ENCODE peak calls at places on chromosomes 4 and X, in six cellular contexts. One of them, this sample, is unnamed.

GRCh38 chr4:71540749-71541269 is 202.0 kb downstream of the SLC4A4 start:
- DNase-seq in SJSA1: no peak
- DNase-seq in aorta: no peak
- DNase-seq in fibroblast of pulmonary artery: peak
- DNase-seq in lower leg skin: no peak
- DNase-seq in effector memory CD4-positive, alpha-beta T cell: no peak
- DNase-seq in this sample: no peak

GRCh38 chr4:176638992-176639391 is 153.7 kb downstream of the VEGFC start:
- DNase-seq in SJSA1: no peak
- DNase-seq in effector memory CD4-positive, alpha-beta T cell: no peak
- DNase-seq in aorta: no peak
- DNase-seq in lower leg skin: no peak
- DNase-seq in fibroblast of pulmonary artery: peak
- DNase-seq in this sample: no peak

GRCh38 chrX:11437642-11438379 is 144.6 kb downstream of the AMELX start:
- DNase-seq in fibroblast of pulmonary artery: peak
- DNase-seq in lower leg skin: peak
- DNase-seq in SJSA1: peak
- DNase-seq in effector memory CD4-positive, alpha-beta T cell: no peak
- DNase-seq in aorta: peak
- DNase-seq in this sample: peak

GRCh38 chr4:144903953-144904711 is 193.9 kb downstream of the ANAPC10 start:
- DNase-seq in SJSA1: no peak
- DNase-seq in aorta: no peak
- DNase-seq in lower leg skin: no peak
- DNase-seq in fibroblast of pulmonary artery: peak
- DNase-seq in effector memory CD4-positive, alpha-beta T cell: no peak
- DNase-seq in this sample: no peak

GRCh38 chr4:5638316-5638715 is 70.0 kb downstream of the EVC2 start:
- DNase-seq in fibroblast of pulmonary artery: peak
- DNase-seq in effector memory CD4-positive, alpha-beta T cell: no peak
- DNase-seq in SJSA1: no peak
- DNase-seq in aorta: no peak
- DNase-seq in lower leg skin: no peak
- DNase-seq in this sample: no peak

GRCh38 chr4:99645638-99646037 is 12.0 kb downstream of the C4orf54 start:
- DNase-seq in SJSA1: no peak
- DNase-seq in aorta: no peak
- DNase-seq in effector memory CD4-positive, alpha-beta T cell: no peak
- DNase-seq in fibroblast of pulmonary artery: no peak
- DNase-seq in lower leg skin: no peak
- DNase-seq in this sample: no peak

GRCh38 chr4:47553329-47554125 is 68.5 kb downstream of the ATP10D start:
- DNase-seq in SJSA1: no peak
- DNase-seq in fibroblast of pulmonary artery: no peak
- DNase-seq in aorta: no peak
- DNase-seq in lower leg skin: no peak
- DNase-seq in effector memory CD4-positive, alpha-beta T cell: no peak
- DNase-seq in this sample: no peak

GRCh38 chr4:38512840-38513239 is 151.2 kb upstream of the KLF3 start:
- DNase-seq in SJSA1: no peak
- DNase-seq in fibroblast of pulmonary artery: no peak
- DNase-seq in effector memory CD4-positive, alpha-beta T cell: no peak
- DNase-seq in lower leg skin: no peak
- DNase-seq in aorta: no peak
- DNase-seq in this sample: no peak

GRCh38 chr4:26870576-26871260 is 10.1 kb downstream of the STIM2 start:
- DNase-seq in lower leg skin: no peak
- DNase-seq in SJSA1: no peak
- DNase-seq in fibroblast of pulmonary artery: no peak
- DNase-seq in aorta: no peak
- DNase-seq in effector memory CD4-positive, alpha-beta T cell: no peak
- DNase-seq in this sample: no peak

GRCh38 chr4:89001647-89002518 is 55.1 kb downstream of the FAM13A start:
- DNase-seq in lower leg skin: no peak
- DNase-seq in aorta: no peak
- DNase-seq in effector memory CD4-positive, alpha-beta T cell: no peak
- DNase-seq in SJSA1: no peak
- DNase-seq in fibroblast of pulmonary artery: no peak
- DNase-seq in this sample: no peak

GRCh38 chr4:170047774-170048354 is 21.7 kb upstream of the MFAP3L start:
- DNase-seq in lower leg skin: peak
- DNase-seq in SJSA1: peak
- DNase-seq in aorta: no peak
- DNase-seq in effector memory CD4-positive, alpha-beta T cell: no peak
- DNase-seq in fibroblast of pulmonary artery: peak
- DNase-seq in this sample: peak

GRCh38 chr4:96383349-96383748 is 543.5 kb downstream of the PDHA2 start:
- DNase-seq in fibroblast of pulmonary artery: no peak
- DNase-seq in effector memory CD4-positive, alpha-beta T cell: no peak
- DNase-seq in SJSA1: no peak
- DNase-seq in lower leg skin: no peak
- DNase-seq in aorta: no peak
- DNase-seq in this sample: no peak

GRCh38 chrX:25019707-25020390 is 4.1 kb upstream of the ARX start:
- DNase-seq in aorta: no peak
- DNase-seq in lower leg skin: no peak
- DNase-seq in effector memory CD4-positive, alpha-beta T cell: no peak
- DNase-seq in fibroblast of pulmonary artery: no peak
- DNase-seq in SJSA1: no peak
- DNase-seq in this sample: no peak

GRCh38 chrX:135516376-135516775 is 4.1 kb upstream of the INTS6L start:
- DNase-seq in effector memory CD4-positive, alpha-beta T cell: no peak
- DNase-seq in aorta: no peak
- DNase-seq in SJSA1: no peak
- DNase-seq in lower leg skin: no peak
- DNase-seq in fibroblast of pulmonary artery: no peak
- DNase-seq in this sample: no peak

GRCh38 chr4:56142088-56142487 is 193.3 kb downstream of the CEP135 start:
- DNase-seq in fibroblast of pulmonary artery: no peak
- DNase-seq in lower leg skin: no peak
- DNase-seq in aorta: no peak
- DNase-seq in SJSA1: no peak
- DNase-seq in effector memory CD4-positive, alpha-beta T cell: no peak
- DNase-seq in this sample: no peak

GRCh38 chr4:149370002-149370401 is 445.6 kb downstream of the IQCM start:
- DNase-seq in lower leg skin: no peak
- DNase-seq in effector memory CD4-positive, alpha-beta T cell: no peak
- DNase-seq in SJSA1: no peak
- DNase-seq in fibroblast of pulmonary artery: no peak
- DNase-seq in aorta: no peak
- DNase-seq in this sample: no peak

GRCh38 chr4:15690020-15690809 is 8.6 kb downstream of the FAM200B start:
- DNase-seq in effector memory CD4-positive, alpha-beta T cell: no peak
- DNase-seq in SJSA1: peak
- DNase-seq in lower leg skin: no peak
- DNase-seq in fibroblast of pulmonary artery: peak
- DNase-seq in aorta: no peak
- DNase-seq in this sample: no peak

GRCh38 chrX:21730011-21730410 is 27.9 kb downstream of the SMPX start:
- DNase-seq in SJSA1: no peak
- DNase-seq in aorta: no peak
- DNase-seq in fibroblast of pulmonary artery: no peak
- DNase-seq in lower leg skin: no peak
- DNase-seq in effector memory CD4-positive, alpha-beta T cell: no peak
- DNase-seq in this sample: no peak

GRCh38 chrX:53074987-53075386 is 7.2 kb upstream of the TSPYL2 start:
- DNase-seq in effector memory CD4-positive, alpha-beta T cell: no peak
- DNase-seq in fibroblast of pulmonary artery: no peak
- DNase-seq in SJSA1: no peak
- DNase-seq in lower leg skin: no peak
- DNase-seq in aorta: no peak
- DNase-seq in this sample: no peak

GRCh38 chrX:53071064-53071463 is 11.1 kb upstream of the TSPYL2 start:
- DNase-seq in aorta: no peak
- DNase-seq in fibroblast of pulmonary artery: no peak
- DNase-seq in lower leg skin: no peak
- DNase-seq in SJSA1: no peak
- DNase-seq in effector memory CD4-positive, alpha-beta T cell: no peak
- DNase-seq in this sample: no peak

GRCh38 chrX:53071604-53072417 is 10.4 kb upstream of the TSPYL2 start:
- DNase-seq in fibroblast of pulmonary artery: peak
- DNase-seq in lower leg skin: peak
- DNase-seq in SJSA1: peak
- DNase-seq in aorta: peak
- DNase-seq in effector memory CD4-positive, alpha-beta T cell: peak
- DNase-seq in this sample: peak

GRCh38 chrX:53073115-53073581 is 9.0 kb upstream of the TSPYL2 start:
- DNase-seq in lower leg skin: no peak
- DNase-seq in fibroblast of pulmonary artery: no peak
- DNase-seq in SJSA1: no peak
- DNase-seq in aorta: no peak
- DNase-seq in effector memory CD4-positive, alpha-beta T cell: no peak
- DNase-seq in this sample: no peak

DNA sequence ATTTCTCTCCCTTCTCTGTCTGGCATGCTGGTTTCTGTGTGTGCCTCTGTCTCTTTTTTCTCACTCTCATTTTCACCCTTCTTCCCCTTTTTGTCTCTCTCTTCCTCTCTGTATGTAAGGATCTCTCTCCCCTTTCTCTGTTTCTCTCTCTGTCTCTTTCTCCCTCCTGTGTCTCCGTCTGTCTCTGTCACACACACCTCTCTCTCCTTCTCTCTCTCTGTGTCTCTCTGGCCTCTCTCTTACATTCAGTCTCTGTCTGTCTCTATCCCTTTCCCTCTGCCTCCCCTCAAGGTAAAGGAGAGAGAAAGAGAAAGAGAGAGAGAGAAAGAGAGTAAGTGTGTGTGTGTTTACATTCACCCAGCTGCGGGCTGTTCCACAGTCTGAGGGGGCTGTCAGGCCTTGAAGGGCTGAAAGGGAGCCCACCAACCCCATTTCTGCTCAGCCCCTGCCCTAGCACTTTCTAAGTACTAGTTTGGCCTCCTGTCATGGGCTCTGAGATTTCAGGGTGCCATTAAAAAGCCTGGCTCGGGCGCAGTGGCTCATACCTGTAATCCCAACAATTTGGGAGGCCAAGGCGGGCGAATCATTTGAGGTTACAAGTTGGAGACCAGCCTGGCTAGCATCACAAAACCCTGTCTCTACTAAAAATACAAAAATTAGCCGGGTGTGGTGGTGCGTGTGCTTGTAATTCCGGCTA is 9.6 kb upstream of the TSPYL2 start:
- DNase-seq in aorta: no peak
- DNase-seq in lower leg skin: no peak
- DNase-seq in SJSA1: no peak
- DNase-seq in effector memory CD4-positive, alpha-beta T cell: no peak
- DNase-seq in fibroblast of pulmonary artery: no peak
- DNase-seq in this sample: no peak
- H3K4me3 ChIP-seq in aorta: no peak
- H3K4me3 ChIP-seq in lower leg skin: no peak
- H3K4me3 ChIP-seq in SJSA1: no peak
- H3K4me3 ChIP-seq in effector memory CD4-positive, alpha-beta T cell: no peak
- H3K4me3 ChIP-seq in fibroblast of pulmonary artery: no peak
- H3K4me3 ChIP-seq in this sample: peak

DNA sequence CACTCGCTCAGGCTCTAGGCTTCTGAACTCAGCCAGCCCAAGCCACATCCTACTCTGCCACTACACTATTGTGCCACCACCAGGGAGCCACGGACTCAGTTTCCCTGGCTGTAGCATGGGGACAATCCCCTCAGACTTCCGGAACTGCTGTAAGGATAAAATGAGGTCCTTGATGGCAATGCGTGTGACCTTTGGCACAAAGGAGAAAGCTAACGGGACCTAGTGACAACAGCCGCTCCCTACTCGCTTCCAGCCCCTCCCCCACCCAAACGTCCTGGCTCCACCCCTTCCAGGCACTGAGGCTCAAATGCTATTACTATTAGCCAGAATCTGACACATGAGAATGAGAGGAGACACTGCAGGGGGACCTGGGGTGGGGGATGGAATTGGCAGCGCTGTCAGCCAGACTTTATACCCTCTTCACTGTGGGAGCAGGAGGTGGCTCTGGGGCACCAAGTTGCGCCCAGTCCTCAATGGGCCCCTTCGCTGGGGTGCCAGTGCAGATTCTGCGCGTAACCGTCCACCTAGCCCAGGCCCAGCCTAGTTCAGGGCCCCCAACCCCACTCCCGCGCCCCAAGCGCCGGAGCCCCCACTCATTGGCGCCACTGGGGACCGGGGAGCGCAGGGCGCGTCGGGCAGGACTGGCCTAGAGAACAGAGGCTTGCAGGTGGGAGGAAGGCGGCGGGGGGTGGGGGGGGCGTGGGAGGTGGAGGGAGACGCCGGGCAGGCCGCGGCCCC is 5.3 kb upstream of the DUSP9 start:
- DNase-seq in fibroblast of pulmonary artery: no peak
- DNase-seq in effector memory CD4-positive, alpha-beta T cell: no peak
- DNase-seq in SJSA1: no peak
- DNase-seq in aorta: peak
- DNase-seq in lower leg skin: no peak
- DNase-seq in this sample: no peak
- H3K4me3 ChIP-seq in fibroblast of pulmonary artery: no peak
- H3K4me3 ChIP-seq in effector memory CD4-positive, alpha-beta T cell: no peak
- H3K4me3 ChIP-seq in SJSA1: no peak
- H3K4me3 ChIP-seq in aorta: no peak
- H3K4me3 ChIP-seq in lower leg skin: no peak
- H3K4me3 ChIP-seq in this sample: peak

GRCh38 chrX:147693511-147693910 is 218.2 kb upstream of the FMR1 start:
- DNase-seq in effector memory CD4-positive, alpha-beta T cell: no peak
- DNase-seq in fibroblast of pulmonary artery: no peak
- DNase-seq in aorta: no peak
- DNase-seq in lower leg skin: no peak
- DNase-seq in SJSA1: no peak
- DNase-seq in this sample: no peak

GRCh38 chrX:147699061-147699460 is 212.7 kb upstream of the FMR1 start:
- DNase-seq in lower leg skin: no peak
- DNase-seq in SJSA1: no peak
- DNase-seq in aorta: no peak
- DNase-seq in effector memory CD4-positive, alpha-beta T cell: no peak
- DNase-seq in fibroblast of pulmonary artery: no peak
- DNase-seq in this sample: no peak
- H3K4me3 ChIP-seq in lower leg skin: no peak
- H3K4me3 ChIP-seq in SJSA1: no peak
- H3K4me3 ChIP-seq in aorta: no peak
- H3K4me3 ChIP-seq in effector memory CD4-positive, alpha-beta T cell: no peak
- H3K4me3 ChIP-seq in fibroblast of pulmonary artery: no peak
- H3K4me3 ChIP-seq in this sample: no peak

DNA sequence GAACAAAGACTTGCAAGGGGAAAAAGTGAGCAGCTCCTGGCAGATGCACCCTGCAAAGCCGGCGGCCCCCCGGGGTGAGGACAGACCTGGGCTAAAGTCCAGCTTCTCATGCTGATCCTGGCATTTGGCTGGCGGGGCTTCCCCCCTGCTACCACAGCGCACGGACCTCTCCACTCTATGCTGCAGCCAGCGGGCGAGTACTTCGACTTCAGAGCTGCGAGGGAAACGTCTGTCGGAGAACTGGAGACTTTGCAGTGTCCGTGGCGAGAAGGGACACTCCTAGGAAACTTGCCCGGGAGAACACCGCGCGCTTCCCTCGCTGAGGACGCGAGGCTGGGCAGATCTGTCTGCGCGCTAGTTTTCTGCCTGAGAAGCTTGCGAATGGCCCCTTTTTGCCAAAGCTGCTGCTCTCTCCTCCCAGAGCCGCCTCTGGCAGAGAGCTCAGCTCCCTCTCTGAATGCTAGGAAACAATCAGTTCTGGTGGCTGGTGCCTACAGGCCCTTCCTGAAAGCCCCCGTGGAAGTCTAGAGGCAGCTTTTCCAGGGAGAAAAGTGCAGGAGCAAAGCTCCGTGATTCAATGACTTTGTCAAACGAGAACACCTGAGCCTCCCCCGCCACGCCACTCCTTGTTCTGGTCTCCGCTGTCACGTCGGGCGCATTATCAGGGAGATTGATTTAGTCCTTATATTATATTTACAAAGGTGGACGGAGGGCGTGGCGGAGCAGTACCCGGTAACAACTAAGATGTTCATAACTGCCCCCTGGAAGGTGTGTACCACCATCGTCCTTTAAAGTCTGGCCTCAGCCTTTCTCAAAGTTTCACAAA is 284.0 kb downstream of the PACRGL start:
- DNase-seq in lower leg skin: no peak
- DNase-seq in fibroblast of pulmonary artery: no peak
- DNase-seq in SJSA1: no peak
- DNase-seq in effector memory CD4-positive, alpha-beta T cell: no peak
- DNase-seq in aorta: no peak
- DNase-seq in this sample: no peak
- H3K4me3 ChIP-seq in lower leg skin: no peak
- H3K4me3 ChIP-seq in fibroblast of pulmonary artery: no peak
- H3K4me3 ChIP-seq in SJSA1: no peak
- H3K4me3 ChIP-seq in effector memory CD4-positive, alpha-beta T cell: peak
- H3K4me3 ChIP-seq in aorta: no peak
- H3K4me3 ChIP-seq in this sample: no peak

This sample was measured in tibial nerve.